ENCODE peak calls at places on chromosomes 6 and 20, in five cellular contexts. W is HCT116, B is suprapubic skin, I is esophagus squamous epithelium, K is mammary epithelial cell. L is an unnamed sample. For H3K4me1, the result is how much of the 10 kb centered on the place peaks cover.

GRCh38 chr6:3592371-3592941 is 135.6 kb upstream of the SLC22A23 start:
- DNase-seq in W (peak), B (no peak), I (no peak), K (peak), L (no peak)

GRCh38 chr20:56373942-56374341 is 15.2 kb downstream of the FAM210B start:
- DNase-seq in I (no peak), K (peak), W (no peak), B (no peak), L (no peak)

GRCh38 chr20:62850333-62850974 is 11.2 kb downstream of the TCFL5 start:
- DNase-seq in K (no peak), W (no peak), I (no peak), B (no peak), L (no peak)

GRCh38 chr20:16548073-16548672 is 25.1 kb downstream of the KIF16B start:
- DNase-seq in B (no peak), K (no peak), W (no peak), I (no peak), L (no peak)

GRCh38 chr6:17971128-17972073 is 16.0 kb downstream of the KIF13A start:
- DNase-seq in K (peak), W (peak), B (no peak), I (no peak), L (no peak)

GRCh38 chr6:96931198-96931597 is 6.7 kb downstream of the KLHL32 start:
- DNase-seq in I (no peak), K (no peak), W (no peak), B (no peak), L (no peak)

GRCh38 chr6:153564803-153565202 is 433.7 kb upstream of the RGS17 start:
- DNase-seq in I (no peak), K (no peak), W (no peak), B (no peak), L (no peak)

GRCh38 chr6:168985705-168986104 is 267.9 kb downstream of the THBS2 start:
- DNase-seq in K (peak), W (no peak), I (no peak), B (no peak), L (no peak)

GRCh38 chr20:63167026-63167917 is 48.7 kb downstream of the YTHDF1 start:
- DNase-seq in B (no peak), W (no peak), I (no peak), K (no peak), L (no peak)

GRCh38 chr20:63639093-63639860 is 12.4 kb upstream of the GMEB2 start:
- DNase-seq in I (no peak), B (no peak), K (no peak), W (no peak), L (no peak)

GRCh38 chr6:154686162-154686561 is 47.1 kb upstream of the SCAF8 start:
- DNase-seq in B (no peak), I (no peak), K (no peak), W (no peak), L (no peak)

GRCh38 chr6:105805581-105806023 is 280.5 kb upstream of the PRDM1 start:
- DNase-seq in B (no peak), K (no peak), W (no peak), I (no peak), L (no peak)

GRCh38 chr20:43954704-43955243 is 40.1 kb downstream of the TOX2 start:
- DNase-seq in K (no peak), W (no peak), I (no peak), B (no peak), L (no peak)

GRCh38 chr6:32867022-32867477 is 13.1 kb downstream of the PSMB9 start:
- DNase-seq in W (no peak), I (no peak), B (no peak), K (no peak), L (no peak)

GRCh38 chr20:44731657-44732056 is 14.0 kb upstream of the KCNK15 start:
- DNase-seq in K (no peak), I (no peak), W (no peak), B (no peak), L (no peak)

GRCh38 chr20:1888796-1889463 is 6.3 kb upstream of the SIRPA start:
- DNase-seq in K (peak), W (no peak), B (no peak), I (no peak), L (no peak)

GRCh38 chr20:1893721-1894470 is 1.3 kb upstream of the SIRPA start:
- DNase-seq in I (no peak), B (no peak), K (no peak), W (peak), L (peak)

GRCh38 chr20:1890469-1891262 is 4.5 kb upstream of the SIRPA start:
- DNase-seq in K (no peak), B (no peak), W (no peak), I (no peak), L (peak)

GRCh38 chr20:1892122-1892385 is 3.2 kb upstream of the SIRPA start:
- DNase-seq in B (no peak), I (no peak), W (no peak), K (no peak), L (no peak)

DNA sequence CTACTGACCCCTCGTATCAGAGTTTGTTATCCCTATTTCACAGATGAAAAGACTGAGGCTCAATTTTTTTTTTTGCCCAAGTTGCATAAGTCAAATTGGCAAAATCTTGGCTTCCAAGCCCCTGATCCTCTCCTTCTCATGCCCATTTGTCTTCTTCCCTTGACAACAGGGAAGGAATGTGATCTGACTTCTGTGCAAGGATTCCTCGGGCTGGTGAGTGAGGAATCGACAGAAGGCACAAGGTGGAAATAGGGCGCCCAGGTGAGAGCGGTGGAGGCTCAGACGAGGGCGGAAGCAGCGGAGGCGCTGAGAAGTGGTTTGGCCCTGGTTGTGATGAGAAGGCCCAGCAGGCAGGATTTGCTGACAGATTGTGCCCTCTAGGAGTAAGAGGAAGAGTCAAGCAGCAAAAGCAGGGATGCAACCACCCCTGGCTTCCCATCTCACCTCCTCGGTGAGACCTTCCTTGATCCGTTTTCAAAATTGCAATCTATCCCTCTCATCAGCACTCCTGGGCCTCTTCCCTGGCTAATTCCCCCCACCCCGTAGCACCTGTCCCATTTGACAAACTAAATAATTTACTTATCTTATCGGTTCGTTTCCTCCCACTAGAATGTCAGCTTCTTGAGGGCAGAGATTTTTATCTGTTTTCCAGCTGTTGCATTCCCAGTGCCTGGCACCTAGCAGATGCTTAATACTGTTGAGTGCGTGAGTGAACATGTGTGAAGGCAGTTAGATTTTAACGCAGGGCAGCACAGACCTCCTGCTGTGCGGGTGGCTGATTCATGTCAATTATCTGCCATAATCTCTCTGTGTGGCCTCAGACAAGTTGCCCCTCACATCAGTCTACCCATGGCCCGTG is 3.7 kb upstream of the SIRPA start:
- DNase-seq in I (no peak), W (no peak), K (no peak), B (no peak), L (no peak)
- TF ChIP-seq CTCF in I (no peak), W (no peak), K (no peak), B (no peak), L (no peak)

DNA sequence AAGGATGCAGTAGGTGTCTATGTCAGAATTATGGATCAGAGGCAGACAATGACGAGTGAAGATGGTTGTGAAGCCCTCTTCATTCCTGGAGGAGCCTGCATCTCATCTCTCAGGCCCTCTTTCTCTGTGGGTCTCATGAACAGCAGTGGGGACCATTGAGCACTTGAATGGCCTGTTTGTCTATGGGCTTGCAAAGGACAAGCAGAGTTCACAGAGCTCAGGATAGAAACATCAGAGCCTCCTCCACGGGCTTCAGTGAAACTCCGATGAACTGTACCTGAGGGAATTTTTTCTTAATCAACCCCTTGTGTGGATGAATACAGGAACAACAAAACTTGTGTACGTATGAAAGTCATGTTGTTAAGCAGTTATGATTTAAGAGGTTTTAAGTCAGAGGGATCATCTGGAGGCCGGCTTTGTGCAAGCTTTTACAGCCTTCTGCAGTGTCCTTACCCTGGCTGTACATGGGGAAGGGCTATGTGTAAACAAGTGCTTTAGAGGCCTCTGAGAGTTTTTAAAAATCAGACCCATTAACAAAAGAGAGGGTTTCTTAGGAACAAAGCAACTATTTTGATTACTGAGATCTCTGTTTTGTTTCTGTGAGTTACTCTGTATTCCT is 29.7 kb upstream of the PI16 start:
- DNase-seq in K (no peak), W (no peak), B (no peak), I (no peak), L (no peak)
- H3K4me1 ChIP-seq in K (under half), W (under half), B (under half), I (under half), L (under half)

GRCh38 chr6:156933201-156934053 is 156.2 kb downstream of the ARID1B start:
- DNase-seq in K (no peak), W (no peak), B (no peak), I (no peak), L (no peak)
- TF ChIP-seq CTCF in K (no peak), W (no peak), B (no peak), I (no peak), L (no peak)

DNA sequence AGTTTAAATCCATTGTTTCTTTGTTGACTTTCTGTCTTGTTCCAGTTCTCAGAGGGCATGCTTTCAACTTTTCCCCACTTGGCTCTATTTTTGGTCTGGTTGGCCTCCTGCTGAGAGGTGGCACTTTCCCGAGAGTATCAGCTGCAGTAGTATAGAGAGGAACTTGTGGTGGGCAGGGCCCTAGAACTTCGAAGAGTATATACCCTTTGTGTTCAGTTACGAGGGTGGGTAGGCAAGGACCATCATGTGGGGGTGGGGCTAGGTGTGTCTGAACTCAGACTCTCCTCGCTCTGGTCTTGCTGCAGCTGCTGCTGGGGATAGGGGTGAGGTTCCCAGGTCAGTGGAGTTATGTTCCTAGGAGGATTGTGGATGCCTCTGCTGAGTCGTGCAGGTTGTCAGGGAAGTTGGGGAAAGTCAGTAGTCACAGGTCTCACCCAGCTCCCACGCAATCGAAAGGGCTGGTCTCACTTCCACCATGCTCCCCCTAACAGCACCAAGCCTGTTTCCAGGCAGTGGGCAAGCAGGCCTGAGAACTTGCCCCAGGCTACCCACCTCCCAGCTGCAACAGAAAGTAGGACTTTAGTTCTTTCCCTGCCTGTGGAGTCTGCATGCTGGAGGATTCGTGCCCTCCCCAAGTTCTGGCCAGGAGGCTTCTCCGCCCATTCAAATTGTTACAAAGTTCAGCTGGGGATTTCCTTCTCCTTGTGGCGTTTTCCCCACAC is 118.8 kb upstream of the SSTR4 start:
- DNase-seq in I (no peak), W (no peak), K (no peak), B (no peak), L (no peak)
- H3K4me1 ChIP-seq in I (under half), W (under half), K (under half), B (under half), L (under half)

DNA sequence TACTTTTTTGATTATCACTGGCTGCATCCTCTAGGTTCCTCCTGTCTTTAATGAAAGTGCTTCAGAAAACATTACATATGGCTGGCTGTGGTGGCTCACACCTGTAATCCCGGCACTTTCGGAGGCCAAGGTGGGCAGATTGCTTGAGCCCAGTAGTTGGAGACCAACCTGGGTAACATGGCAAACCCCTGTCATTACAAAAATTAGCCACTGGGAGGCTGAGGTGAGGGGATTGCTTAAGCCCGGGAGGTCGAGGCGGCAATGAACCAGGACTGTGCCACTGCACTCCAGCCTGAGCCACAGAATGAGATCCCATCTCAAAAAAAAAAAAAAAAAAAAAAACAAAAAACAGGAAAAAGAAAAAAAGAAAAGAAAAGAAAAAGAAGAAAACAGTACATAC is 35.3 kb downstream of the BEND3 start:
- DNase-seq in I (no peak), W (peak), B (no peak), K (no peak), L (no peak)
- TF ChIP-seq CTCF in I (no peak), W (peak), B (no peak), K (no peak), L (no peak)

GRCh38 chr6:46235242-46235641 is 64.5 kb upstream of the ENPP5 start:
- DNase-seq in I (no peak), K (no peak), W (no peak), B (no peak), L (no peak)
- H3K4me1 ChIP-seq in I (under half), K (under half), W (under half), B (under half), L (under half)

DNA sequence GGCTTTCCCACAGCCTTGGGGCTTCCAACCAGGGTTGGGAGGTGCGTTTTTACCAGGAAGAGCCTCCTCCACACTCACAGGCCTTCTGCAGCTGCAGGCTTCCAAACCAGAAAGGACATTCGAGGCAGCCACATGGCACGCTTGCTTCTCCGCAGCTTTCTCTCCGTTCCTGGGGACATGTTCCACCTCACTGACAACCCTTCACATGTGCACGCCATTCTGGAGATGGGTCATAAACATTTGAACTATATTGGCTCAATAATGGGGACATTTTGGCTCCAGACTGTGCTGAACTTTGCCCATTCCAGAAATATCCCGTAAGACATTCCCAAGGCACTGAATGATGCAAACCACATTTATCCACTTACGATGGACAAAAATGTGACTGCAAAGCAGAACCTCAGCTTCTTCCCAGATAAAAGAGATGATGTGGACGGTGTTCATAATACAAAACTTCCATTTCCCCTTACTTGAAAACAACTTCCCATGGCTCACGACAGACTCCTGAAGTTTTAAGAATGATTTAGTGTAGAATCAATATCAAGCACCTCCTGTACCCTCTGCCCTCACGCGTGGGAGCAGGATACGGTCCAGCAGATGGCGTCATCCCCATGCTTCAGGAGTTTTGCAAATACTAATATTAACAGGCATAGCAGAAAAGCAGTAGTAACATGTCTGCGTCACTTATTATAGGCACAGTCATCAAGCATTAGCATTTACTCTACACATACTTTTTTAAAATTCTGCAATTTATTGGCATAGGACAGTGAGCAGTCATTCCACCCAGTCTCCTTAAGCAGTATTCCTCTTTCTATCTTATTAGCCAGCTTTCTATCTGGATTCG is 25.4 kb upstream of the FOXF2 start:
- DNase-seq in I (no peak), K (no peak), W (peak), B (no peak), L (no peak)
- TF ChIP-seq CTCF in I (no peak), K (peak), W (peak), B (no peak), L (no peak)

GRCh38 chr6:125832396-125832795 is 41.6 kb downstream of the NCOA7 start:
- DNase-seq in W (no peak), I (no peak), B (no peak), K (no peak), L (no peak)
- H3K4me1 ChIP-seq in W (under half), I (under half), B (half or more), K (under half), L (under half)

DNA sequence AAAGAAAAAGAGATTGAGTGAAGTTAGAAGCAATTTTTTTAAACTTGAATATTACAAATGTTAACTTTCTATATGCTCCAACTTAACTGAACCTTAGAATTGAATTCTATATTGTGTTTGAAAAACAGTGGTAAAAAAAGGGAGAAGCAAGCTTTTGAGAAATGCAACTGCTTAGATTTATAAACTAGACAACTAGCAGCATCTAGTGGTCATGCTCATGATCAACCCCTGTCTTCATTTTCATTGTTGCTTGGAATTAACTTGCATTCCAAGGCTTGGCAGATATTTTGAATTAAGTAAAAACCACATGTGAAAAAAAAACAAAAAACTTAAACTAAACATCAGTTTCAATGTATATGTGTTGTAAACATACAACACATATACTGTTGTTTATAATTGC is 113.1 kb downstream of the C6orf58 start:
- DNase-seq in W (peak), K (peak), B (no peak), I (no peak), L (no peak)
- TF ChIP-seq CTCF in W (peak), K (peak), B (no peak), I (no peak), L (no peak)

GRCh38 chr20:37521091-37521771 is at the start of gene NNAT:
- DNase-seq in I (no peak), K (no peak), W (no peak), B (no peak), L (no peak)

GRCh38 chr20:37520417-37520751 is 666 bp upstream of the NNAT start:
- DNase-seq in I (no peak), K (no peak), W (no peak), B (no peak), L (no peak)

GRCh38 chr20:37518606-37519507 is 2.2 kb upstream of the NNAT start:
- DNase-seq in W (no peak), I (no peak), K (no peak), B (no peak), L (no peak)

GRCh38 chr20:37518059-37518458 is 3.0 kb upstream of the NNAT start:
- DNase-seq in I (no peak), K (no peak), W (no peak), B (no peak), L (no peak)

DNA sequence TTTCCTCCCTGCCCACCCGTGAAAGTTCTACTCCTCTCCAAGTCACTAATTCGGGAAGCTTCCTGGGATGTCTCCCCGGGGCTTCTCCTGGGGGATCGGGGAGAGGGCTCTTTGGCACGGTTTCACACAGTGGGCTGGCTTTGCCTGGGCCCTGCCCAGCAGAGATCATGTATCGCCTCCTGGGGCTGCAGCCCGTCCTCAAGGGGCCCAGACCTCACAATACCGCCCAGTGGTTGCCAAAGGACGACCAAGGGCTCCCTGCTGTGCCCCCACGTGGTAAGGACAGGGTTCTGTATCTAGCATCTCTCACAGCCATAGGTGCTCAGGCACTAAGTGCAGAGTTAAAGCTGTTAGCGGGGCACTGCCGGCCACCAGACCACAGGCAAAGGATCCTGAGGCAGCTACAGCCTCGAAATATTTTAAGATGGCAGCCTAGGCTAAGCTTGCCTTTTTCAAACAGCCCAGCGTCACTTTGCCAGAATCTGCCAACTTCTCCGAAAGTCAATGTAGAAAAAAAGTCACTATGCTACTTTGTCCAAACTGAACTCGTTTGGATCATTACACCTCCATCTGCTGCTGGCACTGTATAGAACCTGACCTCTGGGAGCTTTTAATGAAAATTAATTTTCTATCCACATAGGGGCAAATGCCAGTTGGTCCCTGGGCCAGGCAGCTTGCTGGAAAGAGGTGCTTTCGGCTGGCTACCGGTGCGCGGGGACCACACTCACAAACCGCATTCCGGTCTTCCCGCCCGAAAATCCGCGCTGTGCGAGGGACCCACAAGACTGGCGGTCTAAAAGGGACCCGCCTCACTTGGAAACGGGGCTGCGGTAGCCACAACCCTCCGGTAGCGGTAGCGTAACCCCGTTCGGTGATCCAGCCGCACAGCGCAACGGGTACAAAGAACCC is 1.3 kb upstream of the NNAT start:
- DNase-seq in W (no peak), I (no peak), K (no peak), B (no peak), L (no peak)
- H3K4me1 ChIP-seq in W (under half), I (half or more), K (under half), B (half or more), L (under half)

L was measured in breast epithelium.